ENCODE peak calls at places on chromosomes 7 and 10, in five cellular contexts. T, Y, E, U and R are unnamed samples. For H3K4me1 and H3K27me3, the result is how much of the 10 kb centered on the place peaks cover.

GRCh38 chr7:153090209-153090608 is 330.7 kb downstream of the ACTR3B start:
- DNase-seq in T (no peak), Y (no peak), E (no peak), U (no peak), R (no peak)

GRCh38 chr10:101121661-101122045 is 9.4 kb upstream of the TLX1 start:
- DNase-seq in T (no peak), Y (no peak), E (no peak), U (no peak), R (no peak)

GRCh38 chr7:35623381-35623780 is 71.6 kb downstream of the HERPUD2 start:
- DNase-seq in T (no peak), Y (no peak), E (no peak), U (no peak), R (no peak)

GRCh38 chr10:69641261-69641980 is 11.4 kb downstream of the FAM241B start:
- DNase-seq in T (no peak), Y (no peak), E (no peak), U (no peak), R (no peak)

GRCh38 chr10:12042409-12042796 is 206 bp downstream of the UPF2 start:
- DNase-seq in T (peak), Y (peak), E (peak), U (no peak), R (no peak)

GRCh38 chr7:11203688-11204087 is 230.0 kb downstream of the PHF14 start:
- DNase-seq in T (no peak), Y (no peak), E (no peak), U (no peak), R (no peak)

GRCh38 chr7:12770227-12770975 is 83.0 kb downstream of the ARL4A start:
- DNase-seq in T (peak), Y (no peak), E (no peak), U (no peak), R (no peak)

GRCh38 chr7:96285579-96285978 is 36.3 kb downstream of the SLC25A13 start:
- DNase-seq in T (no peak), Y (peak), E (no peak), U (no peak), R (peak)

GRCh38 chr7:11835260-11835659 is 3.3 kb upstream of the THSD7A start:
- DNase-seq in T (no peak), Y (no peak), E (no peak), U (no peak), R (no peak)

GRCh38 chr7:106566672-106567071 is 94.3 kb downstream of the CCDC71L start:
- DNase-seq in T (no peak), Y (no peak), E (no peak), U (no peak), R (no peak)

GRCh38 chr10:70967591-70968588 is 79.5 kb upstream of the PCBD1 start:
- DNase-seq in T (no peak), Y (no peak), E (no peak), U (no peak), R (no peak)

GRCh38 chr7:111753968-111754367 is 191.7 kb upstream of the IMMP2L start:
- DNase-seq in T (no peak), Y (peak), E (no peak), U (no peak), R (no peak)
- H3K4me1 ChIP-seq in T (under half), Y (under half), E (under half), U (under half), R (under half)

DNA sequence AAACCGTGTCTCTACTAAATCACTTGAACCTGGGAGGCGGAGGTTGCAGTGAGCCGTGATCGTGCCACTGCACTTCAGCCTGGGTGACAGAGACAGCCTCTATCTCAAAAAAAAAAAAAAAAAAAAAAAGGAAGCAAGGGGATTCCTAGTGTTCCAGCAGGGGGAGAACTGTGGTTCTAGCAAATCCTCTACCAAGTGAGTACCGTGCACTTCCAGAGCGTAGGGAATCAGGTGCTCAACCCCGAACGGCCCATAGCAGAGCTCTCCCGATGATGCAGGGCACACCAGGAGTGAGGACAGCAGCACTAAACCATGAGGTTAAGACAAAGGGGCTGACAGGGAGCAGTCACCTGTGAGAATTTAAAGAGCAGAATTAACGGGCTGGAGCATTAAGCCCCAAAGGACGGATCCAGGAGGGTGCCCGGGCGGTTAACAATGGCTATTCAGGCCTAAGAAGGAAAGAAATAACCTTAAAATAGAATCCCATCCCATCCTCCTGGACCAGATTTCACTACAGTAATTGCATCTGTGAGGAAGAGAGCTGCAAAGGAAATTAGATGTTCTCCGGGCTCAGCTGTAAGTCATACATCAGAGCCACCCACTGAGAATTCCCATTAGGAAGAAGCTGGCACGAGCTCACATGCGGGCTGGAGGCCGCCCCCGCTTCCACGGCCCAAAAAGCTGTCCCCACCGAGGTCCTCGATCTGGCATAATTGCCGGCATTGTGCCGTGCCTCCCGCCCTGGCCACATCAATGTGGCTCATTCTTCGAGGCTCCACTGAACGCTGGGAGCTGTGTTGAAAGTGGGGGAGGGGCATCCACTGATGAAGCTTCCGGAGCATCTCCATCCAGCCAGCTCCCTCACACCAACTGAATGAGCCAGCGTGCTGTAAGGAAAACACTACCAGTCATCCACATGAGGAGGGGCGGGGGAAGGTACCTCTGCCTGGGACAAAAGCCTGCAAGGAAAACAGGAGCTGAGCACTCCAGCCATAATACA is 173.4 kb downstream of the PTPRN2 start:
- DNase-seq in T (no peak), Y (no peak), E (no peak), U (no peak), R (no peak)
- H3K27me3 ChIP-seq in T (under half), Y (under half), E (under half), U (under half), R (under half)

DNA sequence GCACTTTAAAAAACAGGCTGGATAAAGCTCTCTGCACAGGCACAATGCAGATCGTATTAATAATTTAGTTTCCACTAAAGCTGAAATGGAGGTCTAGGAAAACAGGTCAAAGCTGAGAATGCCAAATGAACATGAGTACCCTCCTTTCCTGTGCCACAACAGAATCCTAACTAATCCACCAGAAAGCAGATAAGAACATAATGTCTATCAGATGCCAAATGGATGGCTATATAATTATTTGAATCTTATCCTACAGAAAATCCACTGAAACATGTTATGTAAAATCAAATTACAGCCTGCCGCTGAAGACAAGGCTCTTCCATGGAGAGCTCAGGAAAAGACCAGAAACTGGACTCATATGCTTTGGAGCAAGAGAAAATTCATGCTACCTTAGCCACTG is 13.5 kb downstream of the ANK3 start:
- DNase-seq in T (no peak), Y (no peak), E (no peak), U (no peak), R (no peak)
- H3K27ac ChIP-seq in T (no peak), Y (no peak), E (no peak), U (no peak), R (no peak)

DNA sequence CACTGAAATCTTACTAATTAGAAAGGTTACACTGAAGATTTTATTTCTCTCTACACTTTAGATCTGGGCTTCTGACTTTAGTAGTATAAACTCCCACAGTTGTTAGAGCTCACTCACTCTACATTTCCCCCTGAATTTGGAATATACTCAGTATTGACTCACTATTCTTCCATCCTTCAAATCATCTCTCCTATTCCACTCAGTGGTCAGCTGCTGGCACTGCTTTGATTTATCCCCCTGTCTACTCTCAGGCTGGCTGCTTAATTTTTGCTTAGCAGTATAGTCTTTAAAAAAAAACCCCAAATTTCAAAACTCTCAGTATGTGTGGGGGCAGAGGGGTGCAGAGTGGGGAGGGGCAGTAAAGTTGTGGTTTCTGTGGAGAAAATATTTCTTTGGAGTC is 68.9 kb downstream of the CDK6 start:
- DNase-seq in T (no peak), Y (no peak), E (no peak), U (no peak), R (no peak)
- H3K4me1 ChIP-seq in T (under half), Y (under half), E (under half), U (under half), R (under half)

GRCh38 chr10:49634053-49634660 is 20.3 kb downstream of the CHAT start:
- DNase-seq in T (no peak), Y (no peak), E (no peak), U (no peak), R (no peak)
- H3K27me3 ChIP-seq in T (under half), Y (under half), E (under half), U (under half), R (under half)

GRCh38 chr10:49578392-49578791 is 31.7 kb upstream of the SLC18A3 start:
- DNase-seq in T (no peak), Y (no peak), E (no peak), U (no peak), R (no peak)
- H3K27ac ChIP-seq in T (no peak), Y (no peak), E (no peak), U (no peak), R (no peak)

GRCh38 chr7:101556453-101556968 is 72.6 kb downstream of the MYL10 start:
- DNase-seq in T (no peak), Y (no peak), E (no peak), U (no peak), R (no peak)
- H3K4me1 ChIP-seq in T (under half), Y (under half), E (under half), U (under half), R (under half)

DNA sequence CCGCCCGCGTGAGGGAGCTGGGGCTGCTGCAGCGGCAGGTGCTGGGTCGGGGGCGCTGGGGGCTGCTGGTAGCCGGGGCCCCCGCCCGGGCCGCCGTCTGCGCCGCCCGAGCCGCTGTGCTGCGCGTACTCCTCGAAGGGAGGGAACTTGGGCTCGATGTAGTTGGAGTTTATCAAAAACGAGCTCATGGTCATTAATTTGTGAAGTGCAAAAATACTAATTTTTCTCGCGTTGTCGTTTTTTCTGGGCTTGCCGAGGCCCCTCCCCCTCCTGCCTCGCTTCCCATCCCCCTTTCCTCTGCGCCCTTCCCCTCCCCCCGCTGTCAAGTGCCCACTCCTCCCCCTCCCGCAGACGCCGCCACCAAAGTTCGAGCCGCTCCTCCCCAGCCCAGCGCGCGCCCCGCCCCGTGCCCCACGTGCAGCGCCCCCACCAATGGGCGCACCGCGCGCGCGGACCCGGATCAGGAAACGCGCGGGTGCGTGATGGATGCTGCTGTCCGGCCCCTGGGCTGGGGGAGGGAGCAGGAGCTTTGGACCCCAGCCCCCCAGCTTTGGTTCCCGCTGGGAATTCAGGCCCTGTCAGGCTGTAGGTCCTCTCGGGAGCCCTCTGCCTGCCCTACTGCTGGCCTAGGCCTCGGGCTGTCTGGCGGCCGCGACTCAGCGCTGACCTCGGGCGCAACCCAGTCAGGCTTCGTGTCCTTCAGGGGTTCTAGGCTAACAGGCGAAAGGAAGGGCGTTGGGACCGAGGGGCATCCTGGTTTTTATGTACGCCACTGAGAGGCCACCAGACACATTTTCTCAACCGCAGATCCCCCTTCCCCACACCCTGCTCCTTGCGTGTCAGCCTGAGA is at the start of gene HOXA4:
- DNase-seq in T (peak), Y (peak), E (peak), U (peak), R (peak)
- H3K27me3 ChIP-seq in T (under half), Y (half or more), E (under half), U (under half), R (under half)